ENCODE peak calls at places on chromosome 17, in five cellular contexts. D is astrocyte of the spinal cord, S is cardiac fibroblast, T is ascending aorta, G is choroid plexus epithelial cell. P is an unnamed sample.

GRCh38 chr17:14032234-14032633 is 37.1 kb upstream of the COX10 start:
- DNase-seq in D (no peak), S (no peak), T (no peak), G (no peak), P (no peak)

GRCh38 chr17:58331815-58332719 is 3.5 kb upstream of the TSPOAP1 start:
- DNase-seq in D (no peak), S (no peak), T (peak), G (no peak), P (no peak)

GRCh38 chr17:4166419-4166818 is 23.4 kb downstream of the CYB5D2 start:
- DNase-seq in D (no peak), S (no peak), T (no peak), G (no peak), P (no peak)

GRCh38 chr17:35170968-35171771 is 23.0 kb downstream of the SLC35G3 start:
- DNase-seq in D (peak), S (peak), T (no peak), G (peak), P (peak)

GRCh38 chr17:60993497-60993896 is 315.8 kb downstream of the BCAS3 start:
- DNase-seq in D (no peak), S (no peak), T (no peak), G (no peak), P (no peak)

GRCh38 chr17:80283116-80283852 is 22.6 kb downstream of the RNF213 start:
- DNase-seq in D (no peak), S (no peak), T (no peak), G (no peak), P (no peak)

GRCh38 chr17:19497616-19498015 is 36.0 kb upstream of the SLC47A1 start:
- DNase-seq in D (no peak), S (no peak), T (no peak), G (no peak), P (no peak)

GRCh38 chr17:16171613-16172012 is 43.7 kb downstream of the NCOR1 start:
- DNase-seq in D (peak), S (no peak), T (no peak), G (peak), P (no peak)

GRCh38 chr17:58487589-58488427 is at the start of gene HSF5:
- DNase-seq in D (peak), S (no peak), T (no peak), G (peak), P (no peak)

GRCh38 chr17:68794636-68795503 is 160.3 kb downstream of the ABCA8 start:
- DNase-seq in D (peak), S (peak), T (no peak), G (peak), P (peak)

GRCh38 chr17:21177401-21177800 is 36.6 kb downstream of the TMEM11 start:
- DNase-seq in D (no peak), S (no peak), T (no peak), G (no peak), P (no peak)

GRCh38 chr17:13541032-13541480 is 60.7 kb downstream of the HS3ST3A1 start:
- DNase-seq in D (peak), S (peak), T (no peak), G (peak), P (peak)

GRCh38 chr17:1959871-1960569 is 65.1 kb downstream of the RTN4RL1 start:
- DNase-seq in D (no peak), S (no peak), T (no peak), G (peak), P (no peak)

GRCh38 chr17:45756266-45756989 is 27.7 kb upstream of the CRHR1 start:
- DNase-seq in D (no peak), S (no peak), T (no peak), G (no peak), P (no peak)

GRCh38 chr17:69761011-69761410 is 314.0 kb upstream of the KCNJ16 start:
- DNase-seq in D (no peak), S (peak), T (no peak), G (peak), P (no peak)

GRCh38 chr17:40557531-40558299 is 7.6 kb downstream of the CCR7 start:
- DNase-seq in D (no peak), S (peak), T (no peak), G (no peak), P (no peak)

GRCh38 chr17:60371818-60372510 is 20.0 kb downstream of the USP32 start:
- DNase-seq in D (no peak), S (no peak), T (no peak), G (no peak), P (no peak)

GRCh38 chr17:79645022-79645776 is 34.3 kb upstream of the RBFOX3 start:
- DNase-seq in D (no peak), S (no peak), T (no peak), G (no peak), P (no peak)

GRCh38 chr17:37089998-37090397 is 141.2 kb downstream of the AATF start:
- DNase-seq in D (no peak), S (no peak), T (peak), G (peak), P (no peak)

GRCh38 chr17:78873519-78874340 is 29.3 kb downstream of the CEP295NL start:
- DNase-seq in D (peak), S (peak), T (no peak), G (peak), P (no peak)

GRCh38 chr17:39027037-39027436 is 59.8 kb upstream of the FBXO47 start:
- DNase-seq in D (no peak), S (peak), T (no peak), G (no peak), P (no peak)

GRCh38 chr17:13490906-13491502 is 110.7 kb downstream of the HS3ST3A1 start:
- DNase-seq in D (peak), S (no peak), T (no peak), G (peak), P (no peak)

GRCh38 chr17:12596961-12597360 is 68.7 kb upstream of the MYOCD start:
- DNase-seq in D (no peak), S (no peak), T (no peak), G (no peak), P (no peak)

GRCh38 chr17:70314096-70314495 is 144.8 kb downstream of the KCNJ2 start:
- DNase-seq in D (peak), S (peak), T (no peak), G (peak), P (no peak)

GRCh38 chr17:68184816-68185436 is 62.9 kb upstream of the AMZ2 start:
- DNase-seq in D (no peak), S (no peak), T (no peak), G (no peak), P (no peak)

DNA sequence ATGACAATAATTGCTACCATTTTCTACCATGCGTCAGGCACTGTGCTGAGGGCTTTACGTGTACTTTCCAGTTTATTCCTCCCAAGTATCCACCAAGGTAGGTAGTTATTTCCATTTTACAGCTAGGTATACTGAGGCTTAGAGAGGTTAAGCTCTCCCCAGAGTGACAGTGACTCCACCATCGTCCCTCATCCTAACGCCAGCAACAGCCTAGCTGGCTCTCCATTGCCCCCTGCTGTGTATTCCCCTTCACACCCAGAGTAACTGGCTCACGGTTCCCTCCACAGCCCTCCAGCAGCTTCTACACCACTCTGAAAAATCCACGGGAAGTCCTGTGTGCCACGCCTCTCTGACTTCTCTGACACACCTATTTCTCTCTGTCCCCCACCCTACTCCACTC is 7.1 kb upstream of the ASGR1 start:
- DNase-seq in D (no peak), S (no peak), T (no peak), G (no peak), P (no peak)
- TF ChIP-seq CTCF in D (peak), S (peak), T (no peak), G (peak), P (peak)

GRCh38 chr17:48153711-48154642 is 46.4 kb downstream of the SNX11 start:
- DNase-seq in D (peak), S (peak), T (no peak), G (peak), P (no peak)
- TF ChIP-seq CTCF in D (peak), S (peak), T (no peak), G (peak), P (peak)

GRCh38 chr17:77439382-77440013 is 298.7 kb downstream of the SEC14L1 start:
- DNase-seq in D (no peak), S (no peak), T (no peak), G (no peak), P (no peak)

GRCh38 chr17:77443743-77444260 is 303.0 kb downstream of the SEC14L1 start:
- DNase-seq in D (no peak), S (no peak), T (no peak), G (no peak), P (no peak)

GRCh38 chr17:77442976-77443742 is 302.4 kb downstream of the SEC14L1 start:
- DNase-seq in D (no peak), S (no peak), T (no peak), G (no peak), P (no peak)

GRCh38 chr17:77440571-77440981 is 299.8 kb downstream of the SEC14L1 start:
- DNase-seq in D (no peak), S (no peak), T (no peak), G (no peak), P (no peak)

DNA sequence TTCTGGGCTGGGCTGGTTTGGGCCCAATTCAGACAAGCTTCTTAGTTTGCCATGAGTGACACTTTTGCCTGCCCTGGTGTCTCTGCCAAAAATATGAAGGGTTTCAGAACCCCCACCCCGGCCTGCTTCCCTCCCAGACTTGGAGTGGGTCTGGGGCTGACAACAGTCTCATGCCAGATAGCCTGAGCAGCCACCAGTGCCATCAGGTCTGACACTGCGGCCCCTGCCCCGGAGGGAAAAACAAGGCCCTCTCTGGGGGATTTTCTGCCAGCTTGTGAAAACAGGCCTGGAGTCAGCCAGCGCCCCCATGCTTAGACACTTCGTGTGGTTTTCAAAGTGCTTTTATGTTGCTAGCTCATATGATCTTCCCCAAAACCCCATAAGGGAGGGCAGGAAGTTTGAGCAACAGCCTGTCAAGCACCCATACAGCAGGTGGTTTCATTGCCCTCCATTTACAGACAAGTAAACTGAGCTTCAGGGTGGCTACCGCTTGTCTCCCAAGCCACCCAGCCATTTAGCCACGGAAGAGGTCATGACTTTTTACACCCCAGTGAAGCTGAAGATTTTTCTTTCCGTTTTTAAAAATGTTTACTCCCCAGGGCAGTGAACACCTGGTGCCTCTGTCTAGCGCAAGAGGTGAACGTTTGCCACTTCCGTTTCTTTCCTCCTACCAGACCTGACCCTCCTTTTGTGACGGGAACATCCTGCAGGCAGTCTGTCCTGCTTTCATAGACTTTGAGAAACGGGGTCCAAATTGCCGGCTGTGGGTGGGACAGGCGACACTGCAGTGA is 300.6 kb downstream of the SEC14L1 start:
- DNase-seq in D (no peak), S (no peak), T (no peak), G (no peak), P (no peak)
- TF ChIP-seq CTCF in D (no peak), S (no peak), T (no peak), G (peak), P (no peak)

DNA sequence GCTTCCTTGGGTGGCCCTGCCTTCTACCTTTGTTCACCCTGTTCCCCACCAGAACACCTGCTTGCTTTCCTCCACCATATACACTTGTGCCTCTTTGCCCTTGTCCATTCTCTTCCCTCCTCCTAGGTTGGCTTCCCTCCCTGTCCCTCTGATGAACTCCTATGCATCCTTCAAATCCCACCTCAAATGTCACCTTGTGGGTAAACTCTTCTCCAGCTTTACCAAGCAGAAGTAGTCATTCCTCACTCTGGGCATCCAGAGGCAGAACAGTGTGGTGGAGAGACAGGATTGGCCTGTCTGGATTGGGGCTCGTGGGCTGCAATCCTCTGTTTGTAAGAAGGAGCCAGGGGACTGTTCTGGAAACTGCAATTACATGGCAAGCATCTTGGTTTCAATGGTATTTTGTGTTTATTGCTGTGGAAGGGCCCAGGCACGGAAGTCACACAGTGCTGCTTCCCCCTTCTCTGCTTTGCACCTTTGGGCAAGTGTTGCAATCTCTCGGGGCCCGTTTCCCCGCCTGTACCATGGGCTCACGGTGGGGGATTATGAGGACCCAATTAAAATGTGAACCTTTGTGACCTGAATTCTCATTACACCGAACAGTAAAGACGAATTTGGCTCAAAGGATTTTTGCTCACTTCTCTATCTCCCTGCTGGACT is 21.9 kb upstream of the NXPH3 start:
- DNase-seq in D (no peak), S (no peak), T (no peak), G (no peak), P (no peak)
- TF ChIP-seq CTCF in D (no peak), S (no peak), T (no peak), G (no peak), P (no peak)

GRCh38 chr17:27741971-27742370 is 58.4 kb downstream of the NOS2 start:
- DNase-seq in D (no peak), S (no peak), T (no peak), G (no peak), P (no peak)

GRCh38 chr17:27743288-27743885 is 56.9 kb downstream of the NOS2 start:
- DNase-seq in D (no peak), S (no peak), T (no peak), G (no peak), P (no peak)

GRCh38 chr17:27746881-27747280 is 53.4 kb downstream of the NOS2 start:
- DNase-seq in D (no peak), S (no peak), T (no peak), G (no peak), P (no peak)

GRCh38 chr17:27741361-27741861 is 58.9 kb downstream of the NOS2 start:
- DNase-seq in D (no peak), S (peak), T (no peak), G (peak), P (peak)
- TF ChIP-seq CTCF in D (no peak), S (no peak), T (no peak), G (no peak), P (no peak)

GRCh38 chr17:6651483-6652452 is at the start of the genes C17orf100 and MED31:
- DNase-seq in D (peak), S (peak), T (peak), G (peak), P (peak)

GRCh38 chr17:6643460-6644125 is 2.7 kb downstream of the TXNDC17 start:
- DNase-seq in D (peak), S (peak), T (no peak), G (peak), P (no peak)

GRCh38 chr17:6642592-6642991 is 1.7 kb downstream of the TXNDC17 start:
- DNase-seq in D (no peak), S (no peak), T (no peak), G (no peak), P (no peak)

GRCh38 chr17:6648181-6648580 is 3.2 kb downstream of the MED31 start:
- DNase-seq in D (no peak), S (no peak), T (no peak), G (peak), P (peak)
- TF ChIP-seq CTCF in D (peak), S (peak), T (no peak), G (peak), P (peak)

GRCh38 chr17:82424863-82425159 is 6.4 kb upstream of the OGFOD3 start:
- DNase-seq in D (no peak), S (no peak), T (no peak), G (no peak), P (no peak)
- TF ChIP-seq CTCF in D (no peak), S (no peak), T (no peak), G (no peak), P (peak)

DNA sequence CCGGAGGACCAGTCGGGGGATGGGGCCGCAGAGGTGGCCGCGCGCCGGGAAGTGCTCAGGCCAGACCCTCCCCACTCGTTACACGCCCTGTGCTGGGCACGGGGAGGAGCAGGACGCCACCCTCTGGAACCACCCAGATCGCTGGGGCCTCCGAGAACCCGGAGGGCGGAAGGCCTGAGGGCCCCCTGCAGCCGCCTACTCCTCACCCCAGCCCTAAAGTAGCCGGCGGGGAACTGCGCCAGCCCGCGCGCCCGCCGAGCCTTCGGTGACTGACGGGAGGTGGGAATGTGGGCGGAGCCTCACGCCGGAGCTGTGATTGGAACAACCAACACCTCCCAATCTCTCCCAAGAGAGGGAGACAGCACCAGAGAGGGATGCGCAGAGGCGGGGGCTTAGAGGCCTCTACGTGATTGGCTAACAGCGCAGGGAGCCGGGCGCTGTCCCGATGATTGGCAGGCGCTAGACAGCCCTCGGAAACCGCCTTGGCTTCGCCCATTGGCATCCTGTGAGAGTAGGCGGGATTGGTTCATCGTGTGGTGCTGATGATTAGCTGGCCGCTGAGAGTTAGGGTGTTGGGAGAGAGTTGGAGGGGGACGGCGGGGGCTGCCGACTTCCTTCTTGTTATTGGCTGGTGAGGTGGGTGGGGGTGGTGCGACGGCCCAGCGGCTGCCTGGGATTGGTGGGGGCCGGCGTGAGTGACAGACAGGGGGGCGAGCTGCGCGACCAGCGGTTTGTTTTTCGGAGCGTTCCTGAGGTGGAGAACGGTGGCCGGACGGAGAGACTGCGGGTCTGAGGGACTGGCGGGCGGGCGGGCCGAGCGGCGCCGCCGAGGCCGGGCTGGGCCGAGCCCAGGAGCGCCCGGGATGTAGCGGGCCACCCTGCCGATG is at the start of gene MAP3K3:
- DNase-seq in D (peak), S (peak), T (peak), G (peak), P (peak)
- TF ChIP-seq CTCF in D (peak), S (no peak), T (no peak), G (peak), P (peak)

GRCh38 chr17:65071861-65072260 is 15.3 kb upstream of the GNA13 start:
- DNase-seq in D (no peak), S (no peak), T (no peak), G (no peak), P (peak)

GRCh38 chr17:65078441-65079160 is 22.1 kb upstream of the GNA13 start:
- DNase-seq in D (peak), S (peak), T (no peak), G (peak), P (peak)

GRCh38 chr17:65070620-65071019 is 14.1 kb upstream of the GNA13 start:
- DNase-seq in D (no peak), S (no peak), T (no peak), G (no peak), P (no peak)

GRCh38 chr17:65072577-65073178 is 16.1 kb upstream of the GNA13 start:
- DNase-seq in D (no peak), S (no peak), T (no peak), G (no peak), P (no peak)

GRCh38 chr17:65074778-65075250 is 18.3 kb upstream of the GNA13 start:
- DNase-seq in D (no peak), S (no peak), T (no peak), G (peak), P (no peak)
- TF ChIP-seq CTCF in D (no peak), S (no peak), T (no peak), G (no peak), P (no peak)

P was measured in HFFc6.